ENCODE peak calls at places on chromosomes 11 and 22, in eight cellular contexts. E is cardiac muscle cell; O is upper lobe of right lung; I is naive thymus-derived CD4-positive, alpha-beta T cell; R is tibial nerve; A is IMR-90; G is CD4-positive, alpha-beta T cell; K is transverse colon. F is an unnamed sample. For H3K27me3, the result is how much of the 10 kb centered on the place peaks cover.

GRCh38 chr11:118437736-118438125 is 1.4 kb downstream of the KMT2A start:
- DNase-seq in E (peak), A (peak), G (peak), K (peak), R (no peak), O (no peak), I (peak), F (peak)

GRCh38 chr11:7665473-7666291 is 7.6 kb downstream of the CYB5R2 start:
- DNase-seq in O (peak), G (peak), R (peak), K (peak), I (peak), A (peak), E (peak), F (peak)

GRCh38 chr22:49638788-49639187 is 188.9 kb downstream of the BRD1 start:
- DNase-seq in K (no peak), G (no peak), E (no peak), R (no peak), A (no peak), O (no peak), I (no peak), F (peak)

GRCh38 chr11:130454495-130455262 is 6.2 kb downstream of the ADAMTS15 start:
- DNase-seq in E (no peak), O (no peak), I (no peak), A (peak), K (no peak), G (no peak), R (no peak), F (no peak)

GRCh38 chr11:11409916-11410315 is 56.9 kb upstream of the CSNK2A3 start:
- DNase-seq in A (no peak), G (no peak), R (no peak), K (peak), E (peak), O (no peak), I (no peak), F (peak)

GRCh38 chr11:19365743-19366410 is 125.1 kb upstream of the E2F8 start:
- DNase-seq in A (no peak), O (no peak), K (no peak), I (no peak), E (no peak), G (no peak), R (no peak), F (no peak)

GRCh38 chr11:128708660-128709059 is 14.8 kb downstream of the FLI1 start:
- DNase-seq in I (no peak), G (no peak), K (no peak), A (no peak), R (no peak), E (no peak), O (no peak), F (no peak)

GRCh38 chr11:117690484-117691205 is 106.4 kb downstream of the DSCAML1 start:
- DNase-seq in O (no peak), G (no peak), A (no peak), I (no peak), K (no peak), R (no peak), E (no peak), F (no peak)

GRCh38 chr11:124080319-124081001 is 34.8 kb upstream of the VWA5A start:
- DNase-seq in R (no peak), G (no peak), K (no peak), E (no peak), A (no peak), I (no peak), O (no peak), F (no peak)

GRCh38 chr11:77303328-77303727 is 1.8 kb upstream of the GDPD4 start:
- DNase-seq in G (no peak), O (no peak), E (no peak), R (no peak), K (no peak), I (no peak), A (no peak), F (no peak)

GRCh38 chr11:35321111-35321510 is 98.2 kb downstream of the SLC1A2 start:
- DNase-seq in O (no peak), A (no peak), E (no peak), G (no peak), R (no peak), K (no peak), I (no peak), F (no peak)

GRCh38 chr11:11960687-11961086 is 47.7 kb downstream of the DKK3 start:
- DNase-seq in G (no peak), R (no peak), I (peak), K (no peak), A (no peak), E (no peak), O (no peak), F (no peak)

GRCh38 chr11:17488563-17488962 is 11.9 kb upstream of the ABCC8 start:
- DNase-seq in K (no peak), I (no peak), R (no peak), E (no peak), A (no peak), G (no peak), O (no peak), F (no peak)

GRCh38 chr11:64643258-64643881 is 52.4 kb downstream of the SLC22A12 start:
- DNase-seq in G (no peak), K (no peak), E (peak), A (no peak), R (no peak), O (no peak), I (no peak), F (peak)

GRCh38 chr11:19676508-19677379 is 35.9 kb upstream of the NAV2 start:
- DNase-seq in O (no peak), R (no peak), K (no peak), E (no peak), A (no peak), I (no peak), G (no peak), F (no peak)

GRCh38 chr22:49656291-49656851 is 171.3 kb downstream of the BRD1 start:
- DNase-seq in E (no peak), I (no peak), R (no peak), G (no peak), K (no peak), O (peak), A (no peak), F (no peak)

GRCh38 chr11:72812968-72813739 is 1.1 kb upstream of the ATG16L2 start:
- DNase-seq in G (peak), I (peak), O (peak), A (peak), K (peak), E (peak), R (no peak), F (no peak)

GRCh38 chr11:8229299-8230177 is 34.1 kb downstream of the LMO1 start:
- DNase-seq in K (peak), I (no peak), G (no peak), A (no peak), E (no peak), R (no peak), O (peak), F (peak)

GRCh38 chr11:117443269-117444186 is 115.9 kb downstream of the CEP164 start:
- DNase-seq in I (no peak), O (peak), A (peak), K (peak), E (peak), R (no peak), G (no peak), F (peak)

GRCh38 chr22:38355275-38355674 is 38.0 kb upstream of the CSNK1E start:
- DNase-seq in O (peak), K (no peak), A (no peak), R (no peak), E (no peak), G (no peak), I (no peak), F (no peak)

GRCh38 chr11:78318733-78319132 is 98.9 kb downstream of the GAB2 start:
- DNase-seq in G (no peak), K (no peak), O (no peak), E (no peak), A (no peak), I (no peak), R (no peak), F (no peak)

GRCh38 chr11:123483465-123483864 is 53.4 kb downstream of the GRAMD1B start:
- DNase-seq in G (no peak), E (no peak), O (no peak), I (no peak), A (no peak), K (no peak), R (no peak), F (no peak)

GRCh38 chr22:22195265-22196017 is 49.1 kb upstream of the VPREB1 start:
- DNase-seq in I (peak), O (peak), K (peak), A (peak), E (peak), G (peak), R (peak), F (peak)

GRCh38 chr22:35900483-35901168 is 128.0 kb downstream of the RBFOX2 start:
- DNase-seq in K (no peak), A (peak), I (peak), O (no peak), G (no peak), E (no peak), R (no peak), F (no peak)

GRCh38 chr11:102318469-102318868 is 1.2 kb downstream of the BIRC3 start:
- DNase-seq in O (no peak), I (peak), R (no peak), G (peak), A (peak), E (no peak), K (peak), F (peak)

GRCh38 chr11:64725601-64726139 is 2.7 kb upstream of the NRXN2 start:
- DNase-seq in G (no peak), O (peak), I (no peak), K (no peak), R (no peak), E (no peak), A (no peak), F (no peak)

GRCh38 chr11:121634889-121635288 is 182.1 kb upstream of the SORL1-AS1 start:
- DNase-seq in O (no peak), A (peak), G (no peak), R (no peak), I (peak), E (no peak), K (no peak), F (no peak)

GRCh38 chr11:32555885-32556284 is 27.7 kb upstream of the EIF3M start:
- DNase-seq in A (no peak), K (no peak), O (no peak), I (no peak), E (no peak), G (no peak), R (no peak), F (no peak)

GRCh38 chr11:128496684-128497056 is 90.7 kb downstream of the ETS1 start:
- DNase-seq in E (no peak), K (no peak), A (no peak), O (no peak), R (no peak), I (no peak), G (no peak), F (no peak)

GRCh38 chr11:36265793-36266628 is 23.2 kb downstream of the COMMD9 start:
- DNase-seq in O (peak), I (peak), E (peak), R (no peak), K (peak), G (peak), A (peak), F (peak)

GRCh38 chr11:17985517-17985916 is 27.3 kb downstream of the SERGEF start:
- DNase-seq in R (no peak), A (peak), O (no peak), G (no peak), E (peak), K (no peak), I (no peak), F (no peak)

GRCh38 chr11:73152086-73152853 is 10.2 kb upstream of the FCHSD2 start:
- DNase-seq in K (peak), E (no peak), G (no peak), A (no peak), R (no peak), O (no peak), I (no peak), F (no peak)

GRCh38 chr11:72775288-72776110 is 18.3 kb downstream of the STARD10 start:
- DNase-seq in I (no peak), G (no peak), O (no peak), E (no peak), K (no peak), R (no peak), A (no peak), F (no peak)

GRCh38 chr22:50114221-50114981 is 24.6 kb downstream of the MOV10L1 start:
- DNase-seq in E (peak), R (no peak), O (peak), A (peak), I (no peak), K (no peak), G (no peak), F (no peak)

GRCh38 chr22:50341977-50342650 is 1.0 kb upstream of the PPP6R2 start:
- DNase-seq in O (peak), A (peak), K (peak), I (peak), R (peak), E (peak), G (peak), F (peak)

GRCh38 chr22:25000686-25001085 is 48.2 kb downstream of the KIAA1671 start:
- DNase-seq in E (no peak), K (no peak), A (no peak), O (no peak), I (no peak), G (no peak), R (no peak), F (no peak)
- H3K27me3 ChIP-seq in E (under half), K (under half), A (under half), O (under half), I (under half), G (under half), R (under half), F (under half)

GRCh38 chr11:3144296-3145205 is 20.6 kb downstream of the OSBPL5 start:
- DNase-seq in K (no peak), O (no peak), A (no peak), G (no peak), E (no peak), I (no peak), R (no peak), F (no peak)
- H3K27ac ChIP-seq in K (no peak), O (no peak), A (no peak), G (no peak), E (no peak), I (no peak), R (no peak), F (no peak)

DNA sequence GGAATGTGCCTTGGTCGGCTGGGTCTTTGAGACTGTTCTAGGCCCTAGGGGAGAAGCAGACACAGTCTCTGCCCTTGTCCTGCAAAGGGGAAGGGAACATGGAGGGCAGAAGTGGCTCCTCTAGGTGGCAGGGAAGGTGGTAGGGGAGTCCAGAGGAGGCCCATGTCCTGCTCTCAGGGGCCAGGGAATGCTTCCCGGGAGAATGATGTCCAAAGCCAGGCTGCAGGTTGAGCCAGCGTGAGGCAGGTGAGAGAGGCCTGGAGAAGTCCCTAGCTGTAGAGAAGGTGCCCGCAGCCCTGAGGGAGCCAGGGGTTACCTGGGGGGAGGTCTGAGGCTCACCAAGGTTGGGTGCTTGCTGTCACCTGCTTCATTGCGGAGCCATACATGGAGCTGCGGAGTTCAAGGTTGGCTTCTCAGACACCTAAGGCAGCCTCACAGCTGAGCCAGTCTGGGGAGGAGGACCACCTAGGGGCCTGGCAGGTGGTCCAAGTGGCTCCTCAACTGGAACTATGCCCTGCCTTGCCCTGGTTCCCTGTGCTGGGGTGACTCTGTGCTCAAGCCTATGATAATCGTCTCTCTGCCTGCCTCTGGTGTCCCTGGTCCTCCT is 46.1 kb downstream of the SMIM38 start:
- DNase-seq in K (no peak), A (no peak), R (no peak), I (no peak), E (no peak), G (no peak), O (peak), F (no peak)
- H3K27me3 ChIP-seq in K (under half), A (under half), R (under half), I (under half), E (under half), G (under half), O (under half), F (under half)

DNA sequence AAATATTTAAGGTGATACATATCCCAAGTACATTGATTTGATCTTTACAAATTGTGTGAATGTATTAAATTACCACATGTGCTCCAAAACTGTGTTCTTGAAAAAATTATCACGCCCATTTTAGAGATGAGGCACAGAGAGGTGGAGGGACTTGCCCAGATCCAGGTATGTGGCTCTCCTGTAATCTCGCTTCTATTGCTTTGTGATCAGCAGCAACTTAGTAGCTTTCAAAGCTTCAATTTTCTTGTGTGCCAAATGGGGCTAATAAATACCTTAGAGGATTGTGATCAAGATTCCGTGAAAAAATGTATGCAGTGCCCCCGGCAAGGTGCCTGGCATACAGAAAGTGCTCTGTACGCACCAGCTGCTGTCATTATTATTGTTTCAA is 18.0 kb downstream of the PTPRJ start:
- DNase-seq in E (no peak), G (no peak), A (no peak), I (no peak), K (no peak), O (no peak), R (no peak), F (no peak)
- H3K27ac ChIP-seq in E (no peak), G (peak), A (no peak), I (peak), K (peak), O (no peak), R (no peak), F (no peak)

GRCh38 chr22:40486962-40487602 is 116.7 kb downstream of the SGSM3 start:
- DNase-seq in E (no peak), I (no peak), K (no peak), R (no peak), O (no peak), G (no peak), A (no peak), F (no peak)

GRCh38 chr22:40482886-40483285 is 112.5 kb downstream of the SGSM3 start:
- DNase-seq in O (no peak), G (no peak), I (no peak), E (no peak), K (no peak), R (no peak), A (no peak), F (no peak)

GRCh38 chr22:40485813-40486610 is 115.6 kb downstream of the SGSM3 start:
- DNase-seq in O (no peak), R (no peak), G (no peak), A (peak), I (no peak), K (no peak), E (no peak), F (no peak)

GRCh38 chr22:40487663-40488249 is 117.4 kb downstream of the SGSM3 start:
- DNase-seq in G (no peak), I (peak), O (no peak), A (peak), K (no peak), E (no peak), R (no peak), F (no peak)

DNA sequence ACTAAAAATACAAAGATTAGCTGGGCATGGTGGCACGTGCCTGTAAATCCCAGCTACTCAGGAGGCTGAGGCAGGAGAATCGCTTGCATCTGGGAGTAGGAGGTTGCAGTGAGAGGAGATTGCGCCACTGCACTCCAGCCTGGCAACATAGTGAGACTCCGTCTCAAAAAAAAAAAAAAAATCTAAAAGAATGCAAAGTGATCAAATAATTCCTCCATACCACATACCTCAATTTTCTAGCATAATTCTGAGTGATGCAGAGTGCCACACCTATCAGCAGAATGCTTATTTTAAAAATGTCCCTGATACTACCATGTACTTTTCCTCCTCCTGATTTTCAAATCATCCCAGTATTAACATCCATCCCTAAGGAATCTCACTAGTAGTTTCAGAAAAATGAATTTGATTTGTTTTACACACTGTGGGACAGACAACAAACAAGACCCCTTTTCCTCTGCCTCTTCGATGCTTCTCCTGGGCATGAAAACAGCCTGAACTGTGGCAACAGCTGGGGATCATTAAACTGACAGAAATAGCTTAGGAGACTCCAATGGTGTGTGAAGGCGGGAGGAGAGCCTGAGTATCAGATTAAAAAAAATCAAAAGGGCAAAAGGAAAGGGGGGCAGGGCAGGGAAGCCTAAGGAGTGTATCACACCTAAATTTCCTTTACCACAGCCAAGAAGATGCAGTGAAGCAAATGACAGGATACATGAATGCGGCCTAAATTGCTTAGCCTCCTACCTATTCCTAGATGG is 114.7 kb downstream of the SGSM3 start:
- DNase-seq in R (no peak), G (no peak), A (peak), I (no peak), E (no peak), K (no peak), O (no peak), F (no peak)
- H3K27me3 ChIP-seq in R (under half), G (under half), A (under half), I (under half), E (under half), K (under half), O (under half), F (under half)

DNA sequence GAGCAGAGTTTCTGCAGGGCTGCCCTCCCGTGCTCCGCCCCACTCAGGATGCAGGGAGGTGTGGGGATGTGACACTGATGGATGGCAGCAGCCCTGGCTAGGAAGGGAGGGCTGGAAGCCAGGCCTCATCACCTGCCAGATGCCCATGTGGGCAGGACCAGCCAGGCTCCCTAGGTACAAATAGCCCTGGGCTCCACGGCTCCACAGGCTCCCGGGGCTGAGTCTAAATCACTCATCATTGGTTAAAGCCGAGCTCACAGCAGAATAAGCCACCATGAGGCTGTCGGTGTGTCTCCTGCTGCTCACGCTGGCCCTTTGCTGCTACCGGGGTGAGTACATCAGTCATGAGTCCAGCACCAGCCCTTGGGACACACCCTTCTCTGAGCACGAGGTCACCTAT is at the start of gene SCGB1D1:
- DNase-seq in A (no peak), R (no peak), G (no peak), K (no peak), O (no peak), E (no peak), I (no peak), F (no peak)
- H3K27ac ChIP-seq in A (no peak), R (no peak), G (no peak), K (no peak), O (no peak), E (no peak), I (no peak), F (no peak)

GRCh38 chr11:44729718-44730117 is 3.0 kb downstream of the TSPAN18 start:
- DNase-seq in E (no peak), K (no peak), I (no peak), A (no peak), R (no peak), G (no peak), O (no peak), F (no peak)

GRCh38 chr11:44730775-44731174 is 4.0 kb downstream of the TSPAN18 start:
- DNase-seq in K (no peak), G (no peak), E (no peak), I (no peak), O (no peak), A (no peak), R (no peak), F (no peak)

GRCh38 chr11:44732564-44732963 is 5.8 kb downstream of the TSPAN18 start:
- DNase-seq in G (no peak), A (no peak), R (no peak), E (no peak), K (no peak), O (no peak), I (no peak), F (no peak)

GRCh38 chr11:44733877-44734276 is 7.1 kb downstream of the TSPAN18 start:
- DNase-seq in I (no peak), G (no peak), E (peak), R (no peak), K (no peak), O (no peak), A (no peak), F (no peak)

GRCh38 chr11:44731685-44732411 is 5.1 kb downstream of the TSPAN18 start:
- DNase-seq in G (no peak), K (no peak), A (no peak), E (no peak), O (no peak), R (no peak), I (no peak), F (no peak)
- H3K27me3 ChIP-seq in G (under half), K (under half), A (under half), E (under half), O (under half), R (under half), I (under half), F (under half)